ENCODE peak calls at places on chromosome 12, in seven cellular contexts. J, F, X, S, Z, E and R are unnamed samples.

GRCh38 chr12:40144023-40144422 is 38.1 kb upstream of the SLC2A13 start:
- DNase-seq in J (no peak), F (no peak), X (no peak), S (no peak), Z (no peak), E (no peak), R (no peak)

GRCh38 chr12:123101467-123102004 is 49.4 kb downstream of the PITPNM2 start:
- DNase-seq in J (no peak), F (no peak), X (no peak), S (no peak), Z (no peak), E (no peak), R (no peak)

GRCh38 chr12:10247659-10248058 is 35.0 kb downstream of the GABARAPL1 start:
- DNase-seq in J (no peak), F (no peak), X (no peak), S (no peak), Z (no peak), E (no peak), R (no peak)

GRCh38 chr12:7859552-7859951 is 13.2 kb downstream of the SLC2A14 start:
- DNase-seq in J (no peak), F (no peak), X (peak), S (no peak), Z (no peak), E (no peak), R (no peak)

GRCh38 chr12:57965766-57966165 is 24.4 kb downstream of the ATP23 start:
- DNase-seq in J (no peak), F (no peak), X (no peak), S (no peak), Z (no peak), E (no peak), R (no peak)

GRCh38 chr12:22100952-22101748 is 55.1 kb downstream of the CMAS start:
- DNase-seq in J (peak), F (peak), X (peak), S (peak), Z (peak), E (no peak), R (peak)

GRCh38 chr12:84689638-84690037 is 223.0 kb downstream of the SLC6A15 start:
- DNase-seq in J (no peak), F (no peak), X (no peak), S (no peak), Z (no peak), E (no peak), R (no peak)

GRCh38 chr12:123621101-123621500 is 12.4 kb downstream of the EIF2B1 start:
- DNase-seq in J (no peak), F (no peak), X (no peak), S (no peak), Z (no peak), E (no peak), R (no peak)

GRCh38 chr12:6533653-6534157 is 612 bp upstream of the GAPDH start:
- DNase-seq in J (peak), F (peak), X (no peak), S (peak), Z (no peak), E (peak), R (peak)

GRCh38 chr12:30391766-30392366 is 303.8 kb downstream of the IPO8 start:
- DNase-seq in J (no peak), F (no peak), X (no peak), S (no peak), Z (no peak), E (no peak), R (no peak)

GRCh38 chr12:40105515-40106201 is at the start of gene SLC2A13:
- DNase-seq in J (peak), F (peak), X (peak), S (peak), Z (peak), E (peak), R (peak)

GRCh38 chr12:93061414-93062099 is 132.5 kb upstream of the EEA1 start:
- DNase-seq in J (no peak), F (no peak), X (no peak), S (no peak), Z (no peak), E (no peak), R (no peak)

GRCh38 chr12:116339800-116340371 is 62.4 kb upstream of the MED13L start:
- DNase-seq in J (no peak), F (no peak), X (peak), S (no peak), Z (no peak), E (no peak), R (no peak)

GRCh38 chr12:31234955-31235867 is 90.7 kb downstream of the SINHCAF start:
- DNase-seq in J (no peak), F (no peak), X (peak), S (peak), Z (no peak), E (no peak), R (peak)

GRCh38 chr12:120534203-120534702 is at the start of gene RNF10:
- DNase-seq in J (peak), F (peak), X (peak), S (peak), Z (peak), E (peak), R (peak)

GRCh38 chr12:94327819-94328218 is 131.8 kb downstream of the CEP83 start:
- DNase-seq in J (no peak), F (no peak), X (no peak), S (no peak), Z (no peak), E (no peak), R (no peak)

GRCh38 chr12:64157610-64158009 is 64.5 kb downstream of the KICS2 start:
- DNase-seq in J (no peak), F (no peak), X (no peak), S (no peak), Z (no peak), E (no peak), R (no peak)

GRCh38 chr12:71621938-71622337 is 41.7 kb downstream of the ZFC3H1 start:
- DNase-seq in J (no peak), F (no peak), X (no peak), S (no peak), Z (no peak), E (no peak), R (no peak)

GRCh38 chr12:3313655-3314305 is 177.2 kb upstream of the PRMT8 start:
- DNase-seq in J (peak), F (no peak), X (peak), S (peak), Z (peak), E (no peak), R (peak)